ENCODE peak calls at places on chromosomes 16 and 17, in six cellular contexts. One of them, this sample, is unnamed. For H3K4me1, the result is how much of the 10 kb centered on the place peaks cover.

GRCh38 chr17:62656446-62656845 is 29.0 kb downstream of the MRC2 start:
- DNase-seq in naive thymus-derived CD4-positive, alpha-beta T cell: no peak
- DNase-seq in A549: no peak
- DNase-seq in CD8-positive, alpha-beta memory T cell: no peak
- DNase-seq in heart right ventricle: no peak
- DNase-seq in gastrocnemius medialis: no peak
- DNase-seq in this sample: no peak

GRCh38 chr16:19291459-19291858 is 5.9 kb downstream of the CLEC19A start:
- DNase-seq in naive thymus-derived CD4-positive, alpha-beta T cell: no peak
- DNase-seq in A549: peak
- DNase-seq in CD8-positive, alpha-beta memory T cell: no peak
- DNase-seq in gastrocnemius medialis: no peak
- DNase-seq in heart right ventricle: no peak
- DNase-seq in this sample: no peak

GRCh38 chr17:57940217-57940616 is 15.0 kb downstream of the CUEDC1 start:
- DNase-seq in naive thymus-derived CD4-positive, alpha-beta T cell: no peak
- DNase-seq in gastrocnemius medialis: peak
- DNase-seq in CD8-positive, alpha-beta memory T cell: no peak
- DNase-seq in heart right ventricle: no peak
- DNase-seq in A549: peak
- DNase-seq in this sample: no peak

GRCh38 chr16:87265261-87265660 is 51.9 kb downstream of the C16orf95 start:
- DNase-seq in CD8-positive, alpha-beta memory T cell: no peak
- DNase-seq in A549: no peak
- DNase-seq in naive thymus-derived CD4-positive, alpha-beta T cell: no peak
- DNase-seq in heart right ventricle: no peak
- DNase-seq in gastrocnemius medialis: no peak
- DNase-seq in this sample: no peak

GRCh38 chr16:28192811-28193529 is 18.8 kb downstream of the XPO6 start:
- DNase-seq in heart right ventricle: no peak
- DNase-seq in gastrocnemius medialis: no peak
- DNase-seq in A549: no peak
- DNase-seq in CD8-positive, alpha-beta memory T cell: peak
- DNase-seq in naive thymus-derived CD4-positive, alpha-beta T cell: peak
- DNase-seq in this sample: no peak

GRCh38 chr17:72789711-72790110 is 302.8 kb downstream of the SLC39A11 start:
- DNase-seq in A549: no peak
- DNase-seq in gastrocnemius medialis: no peak
- DNase-seq in naive thymus-derived CD4-positive, alpha-beta T cell: no peak
- DNase-seq in CD8-positive, alpha-beta memory T cell: no peak
- DNase-seq in heart right ventricle: no peak
- DNase-seq in this sample: no peak

GRCh38 chr16:89749637-89750036 is 28.3 kb downstream of the ZNF276 start:
- DNase-seq in naive thymus-derived CD4-positive, alpha-beta T cell: no peak
- DNase-seq in heart right ventricle: no peak
- DNase-seq in gastrocnemius medialis: no peak
- DNase-seq in A549: no peak
- DNase-seq in CD8-positive, alpha-beta memory T cell: no peak
- DNase-seq in this sample: no peak

GRCh38 chr17:6749519-6749918 is 6.3 kb upstream of the XAF1 start:
- DNase-seq in naive thymus-derived CD4-positive, alpha-beta T cell: no peak
- DNase-seq in CD8-positive, alpha-beta memory T cell: no peak
- DNase-seq in gastrocnemius medialis: no peak
- DNase-seq in heart right ventricle: no peak
- DNase-seq in A549: no peak
- DNase-seq in this sample: no peak

GRCh38 chr16:62406387-62406786 is 370.1 kb upstream of the CDH8 start:
- DNase-seq in naive thymus-derived CD4-positive, alpha-beta T cell: no peak
- DNase-seq in CD8-positive, alpha-beta memory T cell: no peak
- DNase-seq in heart right ventricle: no peak
- DNase-seq in A549: no peak
- DNase-seq in gastrocnemius medialis: no peak
- DNase-seq in this sample: no peak

GRCh38 chr17:5055543-5055942 is 20.3 kb upstream of the SLC52A1 start:
- DNase-seq in heart right ventricle: no peak
- DNase-seq in gastrocnemius medialis: no peak
- DNase-seq in A549: peak
- DNase-seq in CD8-positive, alpha-beta memory T cell: no peak
- DNase-seq in naive thymus-derived CD4-positive, alpha-beta T cell: no peak
- DNase-seq in this sample: no peak

GRCh38 chr16:89430436-89431157 is 59.8 kb downstream of the ANKRD11 start:
- DNase-seq in naive thymus-derived CD4-positive, alpha-beta T cell: no peak
- DNase-seq in gastrocnemius medialis: no peak
- DNase-seq in heart right ventricle: no peak
- DNase-seq in A549: no peak
- DNase-seq in CD8-positive, alpha-beta memory T cell: no peak
- DNase-seq in this sample: no peak

GRCh38 chr16:57644383-57645014 is 16.1 kb downstream of the ADGRG1 start:
- DNase-seq in naive thymus-derived CD4-positive, alpha-beta T cell: no peak
- DNase-seq in A549: no peak
- DNase-seq in gastrocnemius medialis: no peak
- DNase-seq in heart right ventricle: no peak
- DNase-seq in CD8-positive, alpha-beta memory T cell: no peak
- DNase-seq in this sample: no peak

GRCh38 chr16:77437859-77438258 is 3.0 kb upstream of the ADAMTS18 start:
- DNase-seq in heart right ventricle: no peak
- DNase-seq in A549: peak
- DNase-seq in CD8-positive, alpha-beta memory T cell: no peak
- DNase-seq in naive thymus-derived CD4-positive, alpha-beta T cell: no peak
- DNase-seq in gastrocnemius medialis: no peak
- DNase-seq in this sample: no peak

GRCh38 chr17:4043862-4044261 is 79.6 kb upstream of the ATP2A3 start:
- DNase-seq in gastrocnemius medialis: no peak
- DNase-seq in CD8-positive, alpha-beta memory T cell: peak
- DNase-seq in heart right ventricle: peak
- DNase-seq in naive thymus-derived CD4-positive, alpha-beta T cell: peak
- DNase-seq in A549: no peak
- DNase-seq in this sample: no peak

GRCh38 chr17:3659541-3660111 is 8.8 kb downstream of the TAX1BP3 start:
- DNase-seq in A549: peak
- DNase-seq in heart right ventricle: peak
- DNase-seq in gastrocnemius medialis: peak
- DNase-seq in CD8-positive, alpha-beta memory T cell: no peak
- DNase-seq in naive thymus-derived CD4-positive, alpha-beta T cell: no peak
- DNase-seq in this sample: peak

GRCh38 chr17:63381101-63381729 is 64.9 kb downstream of the CYB561 start:
- DNase-seq in CD8-positive, alpha-beta memory T cell: no peak
- DNase-seq in heart right ventricle: no peak
- DNase-seq in A549: no peak
- DNase-seq in naive thymus-derived CD4-positive, alpha-beta T cell: no peak
- DNase-seq in gastrocnemius medialis: no peak
- DNase-seq in this sample: no peak

GRCh38 chr16:48001306-48001885 is 154.4 kb downstream of the ABCC12 start:
- DNase-seq in CD8-positive, alpha-beta memory T cell: no peak
- DNase-seq in heart right ventricle: no peak
- DNase-seq in gastrocnemius medialis: no peak
- DNase-seq in naive thymus-derived CD4-positive, alpha-beta T cell: no peak
- DNase-seq in A549: no peak
- DNase-seq in this sample: no peak

GRCh38 chr16:77780378-77780837 is 8.0 kb upstream of the VAT1L start:
- DNase-seq in naive thymus-derived CD4-positive, alpha-beta T cell: no peak
- DNase-seq in heart right ventricle: no peak
- DNase-seq in CD8-positive, alpha-beta memory T cell: no peak
- DNase-seq in A549: peak
- DNase-seq in gastrocnemius medialis: no peak
- DNase-seq in this sample: no peak

GRCh38 chr17:64243340-64243739 is 19.7 kb downstream of the TEX2 start:
- DNase-seq in gastrocnemius medialis: no peak
- DNase-seq in naive thymus-derived CD4-positive, alpha-beta T cell: no peak
- DNase-seq in heart right ventricle: no peak
- DNase-seq in CD8-positive, alpha-beta memory T cell: no peak
- DNase-seq in A549: no peak
- DNase-seq in this sample: no peak

GRCh38 chr17:11251561-11252107 is 10.6 kb downstream of the SHISA6 start:
- DNase-seq in gastrocnemius medialis: no peak
- DNase-seq in naive thymus-derived CD4-positive, alpha-beta T cell: no peak
- DNase-seq in CD8-positive, alpha-beta memory T cell: no peak
- DNase-seq in heart right ventricle: no peak
- DNase-seq in A549: no peak
- DNase-seq in this sample: no peak

GRCh38 chr17:73434154-73434553 is 122.4 kb upstream of the CDC42EP4 start:
- DNase-seq in heart right ventricle: no peak
- DNase-seq in CD8-positive, alpha-beta memory T cell: no peak
- DNase-seq in A549: no peak
- DNase-seq in gastrocnemius medialis: no peak
- DNase-seq in naive thymus-derived CD4-positive, alpha-beta T cell: no peak
- DNase-seq in this sample: no peak

GRCh38 chr17:8120520-8121443 is 2.5 kb upstream of the ALOXE3 start:
- DNase-seq in naive thymus-derived CD4-positive, alpha-beta T cell: no peak
- DNase-seq in A549: peak
- DNase-seq in CD8-positive, alpha-beta memory T cell: peak
- DNase-seq in heart right ventricle: peak
- DNase-seq in gastrocnemius medialis: no peak
- DNase-seq in this sample: peak

GRCh38 chr17:76793775-76794174 is 55.9 kb downstream of the MFSD11 start:
- DNase-seq in CD8-positive, alpha-beta memory T cell: no peak
- DNase-seq in naive thymus-derived CD4-positive, alpha-beta T cell: no peak
- DNase-seq in gastrocnemius medialis: no peak
- DNase-seq in A549: peak
- DNase-seq in heart right ventricle: no peak
- DNase-seq in this sample: no peak

GRCh38 chr17:76789235-76789788 is 51.4 kb downstream of the MFSD11 start:
- DNase-seq in naive thymus-derived CD4-positive, alpha-beta T cell: no peak
- DNase-seq in heart right ventricle: no peak
- DNase-seq in A549: no peak
- DNase-seq in CD8-positive, alpha-beta memory T cell: no peak
- DNase-seq in gastrocnemius medialis: no peak
- DNase-seq in this sample: no peak

GRCh38 chr17:76796081-76796480 is 58.2 kb downstream of the MFSD11 start:
- DNase-seq in naive thymus-derived CD4-positive, alpha-beta T cell: no peak
- DNase-seq in heart right ventricle: no peak
- DNase-seq in CD8-positive, alpha-beta memory T cell: no peak
- DNase-seq in A549: no peak
- DNase-seq in gastrocnemius medialis: no peak
- DNase-seq in this sample: no peak

GRCh38 chr17:76792348-76792747 is 54.4 kb downstream of the MFSD11 start:
- DNase-seq in A549: no peak
- DNase-seq in heart right ventricle: no peak
- DNase-seq in gastrocnemius medialis: no peak
- DNase-seq in CD8-positive, alpha-beta memory T cell: no peak
- DNase-seq in naive thymus-derived CD4-positive, alpha-beta T cell: no peak
- DNase-seq in this sample: no peak

DNA sequence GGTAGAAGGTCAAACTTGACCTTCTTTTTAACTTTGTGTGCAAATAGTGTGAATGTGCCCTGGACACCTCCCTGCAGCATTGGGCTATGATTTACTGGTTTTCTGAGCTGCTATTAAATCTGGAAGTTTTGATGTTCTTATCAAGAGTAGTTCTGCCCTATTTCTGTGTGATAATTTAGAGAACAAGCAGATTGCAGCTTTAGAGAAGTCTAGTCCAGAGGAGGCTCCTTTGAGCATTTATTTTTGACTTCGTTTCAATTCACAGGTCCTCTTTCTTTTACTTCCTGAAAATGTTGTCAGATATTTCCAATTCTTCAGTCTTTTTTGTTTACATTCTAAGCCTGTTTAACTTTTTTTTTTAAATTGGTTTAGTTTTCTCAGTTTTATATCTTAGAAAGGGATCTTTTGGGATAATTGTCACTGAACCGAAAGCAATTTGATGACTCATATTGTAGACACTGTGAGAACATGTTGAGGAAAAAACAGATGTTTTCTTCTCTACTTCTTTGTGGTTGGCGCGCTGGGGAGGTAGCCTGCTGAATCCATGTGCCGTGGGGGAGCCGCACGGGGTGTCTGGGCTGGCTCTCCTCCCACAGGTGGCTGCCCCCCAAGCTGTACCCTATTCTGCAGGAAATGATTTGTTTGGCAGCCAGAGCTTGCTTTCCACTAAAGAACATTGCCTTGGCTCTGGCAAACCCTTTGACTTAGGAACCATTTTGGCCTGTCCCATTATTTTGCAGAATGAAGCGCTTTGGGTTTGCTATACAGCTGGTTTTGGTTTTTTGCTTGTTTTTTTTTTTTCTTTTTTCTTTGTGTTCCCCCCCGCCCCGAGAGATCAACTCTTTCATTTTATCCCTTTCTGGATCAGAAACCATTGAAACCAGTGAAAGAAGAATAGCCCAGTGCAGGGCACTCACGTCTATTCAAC is 53.4 kb downstream of the MFSD11 start:
- DNase-seq in gastrocnemius medialis: no peak
- DNase-seq in A549: peak
- DNase-seq in heart right ventricle: peak
- DNase-seq in CD8-positive, alpha-beta memory T cell: peak
- DNase-seq in naive thymus-derived CD4-positive, alpha-beta T cell: no peak
- DNase-seq in this sample: peak
- H3K4me3 ChIP-seq in gastrocnemius medialis: peak
- H3K4me3 ChIP-seq in A549: no peak
- H3K4me3 ChIP-seq in heart right ventricle: no peak
- H3K4me3 ChIP-seq in CD8-positive, alpha-beta memory T cell: no peak
- H3K4me3 ChIP-seq in naive thymus-derived CD4-positive, alpha-beta T cell: no peak
- H3K4me3 ChIP-seq in this sample: no peak

GRCh38 chr17:43533699-43534098 is 12.4 kb downstream of the ETV4 start:
- DNase-seq in heart right ventricle: no peak
- DNase-seq in naive thymus-derived CD4-positive, alpha-beta T cell: no peak
- DNase-seq in A549: no peak
- DNase-seq in CD8-positive, alpha-beta memory T cell: no peak
- DNase-seq in gastrocnemius medialis: no peak
- DNase-seq in this sample: peak
- H3K4me1 ChIP-seq in heart right ventricle: under half
- H3K4me1 ChIP-seq in naive thymus-derived CD4-positive, alpha-beta T cell: under half
- H3K4me1 ChIP-seq in A549: under half
- H3K4me1 ChIP-seq in CD8-positive, alpha-beta memory T cell: under half
- H3K4me1 ChIP-seq in gastrocnemius medialis: under half
- H3K4me1 ChIP-seq in this sample: under half

GRCh38 chr17:49292901-49293300 is 62.3 kb upstream of the PHOSPHO1 start:
- DNase-seq in heart right ventricle: no peak
- DNase-seq in naive thymus-derived CD4-positive, alpha-beta T cell: no peak
- DNase-seq in gastrocnemius medialis: no peak
- DNase-seq in A549: no peak
- DNase-seq in CD8-positive, alpha-beta memory T cell: no peak
- DNase-seq in this sample: no peak

GRCh38 chr17:49297141-49297540 is 64.9 kb downstream of the ZNF652 start:
- DNase-seq in A549: no peak
- DNase-seq in gastrocnemius medialis: no peak
- DNase-seq in naive thymus-derived CD4-positive, alpha-beta T cell: no peak
- DNase-seq in CD8-positive, alpha-beta memory T cell: no peak
- DNase-seq in heart right ventricle: no peak
- DNase-seq in this sample: no peak

GRCh38 chr17:49299996-49300395 is 62.1 kb downstream of the ZNF652 start:
- DNase-seq in CD8-positive, alpha-beta memory T cell: no peak
- DNase-seq in gastrocnemius medialis: no peak
- DNase-seq in A549: no peak
- DNase-seq in heart right ventricle: no peak
- DNase-seq in naive thymus-derived CD4-positive, alpha-beta T cell: no peak
- DNase-seq in this sample: no peak

GRCh38 chr17:49294126-49294525 is 63.5 kb upstream of the PHOSPHO1 start:
- DNase-seq in A549: no peak
- DNase-seq in heart right ventricle: no peak
- DNase-seq in naive thymus-derived CD4-positive, alpha-beta T cell: no peak
- DNase-seq in CD8-positive, alpha-beta memory T cell: no peak
- DNase-seq in gastrocnemius medialis: no peak
- DNase-seq in this sample: no peak

GRCh38 chr17:49298371-49298976 is 63.6 kb downstream of the ZNF652 start:
- DNase-seq in CD8-positive, alpha-beta memory T cell: no peak
- DNase-seq in A549: no peak
- DNase-seq in heart right ventricle: no peak
- DNase-seq in gastrocnemius medialis: no peak
- DNase-seq in naive thymus-derived CD4-positive, alpha-beta T cell: no peak
- DNase-seq in this sample: no peak
- H3K27ac ChIP-seq in CD8-positive, alpha-beta memory T cell: no peak
- H3K27ac ChIP-seq in A549: no peak
- H3K27ac ChIP-seq in heart right ventricle: no peak
- H3K27ac ChIP-seq in gastrocnemius medialis: no peak
- H3K27ac ChIP-seq in naive thymus-derived CD4-positive, alpha-beta T cell: no peak
- H3K27ac ChIP-seq in this sample: no peak

GRCh38 chr17:74641949-74642298 is 18.4 kb upstream of the CD300E start:
- DNase-seq in gastrocnemius medialis: no peak
- DNase-seq in A549: no peak
- DNase-seq in heart right ventricle: no peak
- DNase-seq in naive thymus-derived CD4-positive, alpha-beta T cell: no peak
- DNase-seq in CD8-positive, alpha-beta memory T cell: no peak
- DNase-seq in this sample: no peak
- H3K4me3 ChIP-seq in gastrocnemius medialis: no peak
- H3K4me3 ChIP-seq in A549: no peak
- H3K4me3 ChIP-seq in heart right ventricle: no peak
- H3K4me3 ChIP-seq in naive thymus-derived CD4-positive, alpha-beta T cell: no peak
- H3K4me3 ChIP-seq in CD8-positive, alpha-beta memory T cell: no peak
- H3K4me3 ChIP-seq in this sample: no peak